ENCODE peak calls at places on chromosomes 2 and 18, in four cellular contexts. D, L, J and I are unnamed samples.

GRCh38 chr2:62800618-62801017 is 95.1 kb downstream of the EHBP1 start:
- DNase-seq in J (no peak), L (no peak), D (no peak), I (no peak)

GRCh38 chr2:227335713-227336112 is 10.7 kb downstream of the MFF start:
- DNase-seq in J (no peak), D (no peak), L (no peak), I (no peak)

GRCh38 chr2:23614701-23615100 is 229.7 kb downstream of the KLHL29 start:
- DNase-seq in J (no peak), L (no peak), D (no peak), I (no peak)

GRCh38 chr18:78739115-78739514 is 240.5 kb upstream of the SALL3 start:
- DNase-seq in D (no peak), J (no peak), L (no peak), I (no peak)

GRCh38 chr2:117615106-117615505 is 199.4 kb upstream of the DDX18 start:
- DNase-seq in D (no peak), J (no peak), L (no peak), I (no peak)

GRCh38 chr2:141767051-141767450 is 363.8 kb downstream of the LRP1B start:
- DNase-seq in L (no peak), D (no peak), J (no peak), I (no peak)

GRCh38 chr18:62957885-62958472 is 242.6 kb downstream of the PHLPP1 start:
- DNase-seq in L (peak), D (peak), J (no peak), I (no peak)

GRCh38 chr18:58288922-58289797 is 245.1 kb downstream of the NEDD4L start:
- DNase-seq in J (no peak), D (no peak), L (no peak), I (no peak)

GRCh38 chr2:211494085-211494484 is 937.7 kb downstream of the CPS1 start:
- DNase-seq in J (no peak), D (no peak), L (no peak), I (no peak)

GRCh38 chr18:75364512-75364911 is 63.0 kb downstream of the SMIM21 start:
- DNase-seq in J (no peak), D (no peak), L (no peak), I (no peak)

GRCh38 chr2:66569321-66569851 is 134.5 kb downstream of the MEIS1 start:
- DNase-seq in J (peak), D (no peak), L (no peak), I (no peak)

GRCh38 chr2:238091426-238092060 is 8.6 kb upstream of the ESPNL start:
- DNase-seq in L (no peak), D (no peak), J (no peak), I (no peak)

GRCh38 chr2:18907508-18907907 is 318.1 kb upstream of the NT5C1B start:
- DNase-seq in L (no peak), J (no peak), D (no peak), I (no peak)

GRCh38 chr2:202436631-202437030 is 60.5 kb downstream of the BMPR2 start:
- DNase-seq in D (no peak), L (no peak), J (no peak), I (no peak)

GRCh38 chr2:206208900-206209299 is 49.2 kb downstream of the EEF1B2 start:
- DNase-seq in J (no peak), L (peak), D (no peak), I (no peak)
- TF ChIP-seq TCF7L2 in J (no peak), L (no peak), D (no peak), I (no peak)

DNA sequence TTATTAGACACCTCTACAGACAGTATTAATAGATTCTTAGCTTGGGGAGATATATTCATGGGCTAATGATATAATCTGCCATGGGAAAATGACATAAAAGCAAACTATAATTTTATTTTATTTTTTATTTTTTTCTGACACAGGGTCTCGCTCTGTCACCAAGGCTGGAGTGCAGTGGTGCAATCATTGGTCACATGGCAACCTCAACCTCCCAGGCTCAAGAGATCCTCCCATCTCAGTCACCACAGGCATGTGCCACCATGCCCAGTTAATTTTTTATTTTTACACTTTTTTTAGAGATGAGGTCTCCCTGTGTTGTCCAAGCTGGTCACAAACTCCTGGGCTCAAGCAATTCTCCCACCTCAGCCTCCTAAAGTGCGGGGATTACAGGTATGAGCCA is 39.3 kb downstream of the RTN4 start:
- DNase-seq in J (no peak), D (no peak), L (peak), I (no peak)
- TF ChIP-seq TCF7L2 in J (no peak), D (no peak), L (no peak), I (no peak)

GRCh38 chr2:218367415-218368149 is 10.9 kb downstream of the CATIP start:
- DNase-seq in D (peak), J (peak), L (no peak), I (no peak)
- TF ChIP-seq TCF7L2 in D (no peak), J (no peak), L (no peak), I (no peak)

DNA sequence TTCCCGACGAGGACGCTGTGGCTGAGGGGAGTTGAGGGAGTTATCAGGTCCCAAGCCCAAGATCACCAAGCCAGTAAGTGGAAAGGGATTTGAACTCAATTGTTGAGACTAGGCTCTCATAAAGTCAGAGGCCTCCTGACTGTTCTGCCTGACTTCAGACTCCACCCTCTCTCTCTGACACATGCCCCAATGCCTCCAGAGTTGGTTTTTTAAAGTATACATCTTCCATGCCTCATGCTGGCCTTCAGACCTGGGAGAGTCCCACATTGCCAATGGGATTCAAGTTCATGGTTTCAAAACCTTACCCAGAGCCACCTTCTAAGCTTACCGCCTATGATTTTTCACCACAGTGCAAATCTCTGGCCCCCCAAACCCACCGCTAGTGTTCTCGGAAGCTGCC is 100.8 kb downstream of the RTN4 start:
- DNase-seq in L (no peak), D (no peak), J (no peak), I (no peak)
- TF ChIP-seq TCF7L2 in L (no peak), D (no peak), J (no peak), I (no peak)

GRCh38 chr18:41922171-41922570 is 32.9 kb upstream of the PIK3C3 start:
- DNase-seq in J (no peak), L (no peak), D (no peak), I (no peak)
- TF ChIP-seq TCF7L2 in J (no peak), L (no peak), D (no peak), I (no peak)

GRCh38 chr2:127621981-127622431 is 23.9 kb upstream of the GPR17 start:
- DNase-seq in L (no peak), D (no peak), J (no peak), I (no peak)
- TF ChIP-seq TCF7L2 in L (no peak), D (no peak), J (no peak), I (no peak)

GRCh38 chr2:236507393-236508085 is 62.1 kb upstream of the ACKR3 start:
- DNase-seq in D (no peak), L (no peak), J (no peak), I (no peak)
- TF ChIP-seq TCF7L2 in D (no peak), L (no peak), J (no peak), I (no peak)

GRCh38 chr2:120343433-120344105 is 2.4 kb upstream of the INHBB start:
- DNase-seq in J (peak), L (peak), D (peak), I (peak)
- TF ChIP-seq TCF7L2 in J (no peak), L (no peak), D (no peak), I (no peak)